ENCODE peak calls at places on chromosomes 13 and 19, in five cellular contexts. One of them, this sample, is unnamed.

GRCh38 chr13:73809561-73809960 is 324.6 kb downstream of the KLF12 start:
- DNase-seq in K562: no peak
- DNase-seq in GM12878: no peak
- DNase-seq in HepG2: no peak
- DNase-seq in H1: no peak
- DNase-seq in this sample: no peak

GRCh38 chr13:37144661-37145060 is 39.2 kb upstream of the CSNK1A1L start:
- DNase-seq in HepG2: no peak
- DNase-seq in H1: no peak
- DNase-seq in K562: no peak
- DNase-seq in GM12878: no peak
- DNase-seq in this sample: no peak

GRCh38 chr13:48231080-48231479 is 1.9 kb upstream of the ITM2B start:
- DNase-seq in HepG2: no peak
- DNase-seq in GM12878: no peak
- DNase-seq in K562: no peak
- DNase-seq in H1: no peak
- DNase-seq in this sample: no peak

GRCh38 chr19:35775298-35776101 is at the start of gene ARHGAP33:
- DNase-seq in HepG2: peak
- DNase-seq in H1: peak
- DNase-seq in K562: peak
- DNase-seq in GM12878: peak
- DNase-seq in this sample: peak

GRCh38 chr13:66562054-66562453 is 668.1 kb downstream of the PCDH9 start:
- DNase-seq in GM12878: no peak
- DNase-seq in H1: no peak
- DNase-seq in HepG2: no peak
- DNase-seq in K562: no peak
- DNase-seq in this sample: no peak

GRCh38 chr13:21240586-21240985 is 64.1 kb downstream of the MRPL57 start:
- DNase-seq in GM12878: no peak
- DNase-seq in HepG2: no peak
- DNase-seq in K562: no peak
- DNase-seq in H1: no peak
- DNase-seq in this sample: no peak

GRCh38 chr13:102800145-102801041 is 1.5 kb downstream of the BIVM start:
- DNase-seq in K562: peak
- DNase-seq in GM12878: no peak
- DNase-seq in HepG2: peak
- DNase-seq in H1: peak
- DNase-seq in this sample: peak

GRCh38 chr13:57631607-57632275 is at the start of gene PCDH17:
- DNase-seq in K562: no peak
- DNase-seq in GM12878: no peak
- DNase-seq in H1: peak
- DNase-seq in HepG2: no peak
- DNase-seq in this sample: no peak

GRCh38 chr13:51684076-51684475 is 99.8 kb downstream of the WDFY2 start:
- DNase-seq in H1: no peak
- DNase-seq in GM12878: no peak
- DNase-seq in K562: no peak
- DNase-seq in HepG2: no peak
- DNase-seq in this sample: no peak

GRCh38 chr19:56211718-56212117 is 9.6 kb downstream of the ZSCAN5C start:
- DNase-seq in H1: no peak
- DNase-seq in GM12878: no peak
- DNase-seq in K562: peak
- DNase-seq in HepG2: no peak
- DNase-seq in this sample: no peak

GRCh38 chr13:45849408-45849807 is 2.1 kb downstream of the SIAH3 start:
- DNase-seq in K562: no peak
- DNase-seq in GM12878: no peak
- DNase-seq in H1: no peak
- DNase-seq in HepG2: no peak
- DNase-seq in this sample: no peak

GRCh38 chr19:16078759-16079707 is 2.7 kb downstream of the TPM4 start:
- DNase-seq in H1: no peak
- DNase-seq in K562: peak
- DNase-seq in GM12878: peak
- DNase-seq in HepG2: peak
- DNase-seq in this sample: peak

GRCh38 chr19:47607564-47608073 is 1.3 kb upstream of the BICRA start:
- DNase-seq in HepG2: no peak
- DNase-seq in GM12878: no peak
- DNase-seq in H1: no peak
- DNase-seq in K562: no peak
- DNase-seq in this sample: no peak

GRCh38 chr13:25727776-25728175 is 324.0 kb downstream of the SHISA2 start:
- DNase-seq in GM12878: no peak
- DNase-seq in K562: no peak
- DNase-seq in HepG2: no peak
- DNase-seq in H1: no peak
- DNase-seq in this sample: no peak

GRCh38 chr19:7307590-7308218 is 13.5 kb upstream of the INSR start:
- DNase-seq in GM12878: no peak
- DNase-seq in H1: no peak
- DNase-seq in HepG2: no peak
- DNase-seq in K562: no peak
- DNase-seq in this sample: no peak

GRCh38 chr13:73138276-73138950 is 79.6 kb downstream of the KLF5 start:
- DNase-seq in HepG2: peak
- DNase-seq in K562: no peak
- DNase-seq in H1: no peak
- DNase-seq in GM12878: no peak
- DNase-seq in this sample: no peak

GRCh38 chr19:8585894-8586750 is 8.9 kb upstream of the MYO1F start:
- DNase-seq in H1: peak
- DNase-seq in GM12878: no peak
- DNase-seq in HepG2: peak
- DNase-seq in K562: peak
- DNase-seq in this sample: peak

GRCh38 chr13:36214163-36214921 is at the start of gene SOHLH2:
- DNase-seq in GM12878: no peak
- DNase-seq in HepG2: no peak
- DNase-seq in K562: peak
- DNase-seq in H1: no peak
- DNase-seq in this sample: no peak

GRCh38 chr13:43072394-43072793 is 49.0 kb downstream of the DNAJC15 start:
- DNase-seq in H1: no peak
- DNase-seq in HepG2: no peak
- DNase-seq in K562: no peak
- DNase-seq in GM12878: no peak
- DNase-seq in this sample: no peak

GRCh38 chr13:44755872-44756271 is 179.7 kb upstream of the TSC22D1 start:
- DNase-seq in HepG2: peak
- DNase-seq in H1: no peak
- DNase-seq in K562: no peak
- DNase-seq in GM12878: no peak
- DNase-seq in this sample: no peak

GRCh38 chr19:57110592-57111328 is 9.0 kb upstream of the USP29 start:
- DNase-seq in K562: no peak
- DNase-seq in H1: no peak
- DNase-seq in HepG2: no peak
- DNase-seq in GM12878: no peak
- DNase-seq in this sample: no peak

GRCh38 chr19:39115105-39115847 is 10.3 kb upstream of the PAK4 start:
- DNase-seq in HepG2: no peak
- DNase-seq in H1: no peak
- DNase-seq in GM12878: no peak
- DNase-seq in K562: no peak
- DNase-seq in this sample: no peak

GRCh38 chr13:97116754-97117153 is 105.4 kb upstream of the MBNL2 start:
- DNase-seq in HepG2: no peak
- DNase-seq in K562: no peak
- DNase-seq in H1: no peak
- DNase-seq in GM12878: no peak
- DNase-seq in this sample: no peak

GRCh38 chr19:44111910-44112463 is 1.2 kb upstream of the ZNF225 start:
- DNase-seq in K562: peak
- DNase-seq in HepG2: no peak
- DNase-seq in H1: peak
- DNase-seq in GM12878: no peak
- DNase-seq in this sample: no peak

GRCh38 chr13:44352671-44353070 is 21.0 kb upstream of the SERP2 start:
- DNase-seq in H1: no peak
- DNase-seq in HepG2: no peak
- DNase-seq in GM12878: no peak
- DNase-seq in K562: no peak
- DNase-seq in this sample: no peak

GRCh38 chr19:5292843-5293606 is 47.6 kb downstream of the PTPRS start:
- DNase-seq in HepG2: no peak
- DNase-seq in GM12878: no peak
- DNase-seq in H1: no peak
- DNase-seq in K562: peak
- DNase-seq in this sample: no peak

GRCh38 chr13:106036870-106037269 is 498.6 kb downstream of the EFNB2 start:
- DNase-seq in HepG2: no peak
- DNase-seq in GM12878: no peak
- DNase-seq in H1: peak
- DNase-seq in K562: no peak
- DNase-seq in this sample: peak

GRCh38 chr19:16889429-16889882 is 657 bp downstream of the F2RL3 start:
- DNase-seq in HepG2: no peak
- DNase-seq in H1: no peak
- DNase-seq in K562: peak
- DNase-seq in GM12878: no peak
- DNase-seq in this sample: no peak

GRCh38 chr19:43576479-43576878 is 878 bp downstream of the PINLYP start:
- DNase-seq in H1: no peak
- DNase-seq in K562: no peak
- DNase-seq in GM12878: no peak
- DNase-seq in HepG2: no peak
- DNase-seq in this sample: no peak

GRCh38 chr19:10115392-10116084 is 4.0 kb downstream of the P2RY11 start:
- DNase-seq in GM12878: no peak
- DNase-seq in HepG2: no peak
- DNase-seq in H1: no peak
- DNase-seq in K562: no peak
- DNase-seq in this sample: no peak

GRCh38 chr13:79245937-79246574 is 160.0 kb downstream of the RBM26 start:
- DNase-seq in K562: no peak
- DNase-seq in GM12878: peak
- DNase-seq in HepG2: no peak
- DNase-seq in H1: no peak
- DNase-seq in this sample: no peak

DNA sequence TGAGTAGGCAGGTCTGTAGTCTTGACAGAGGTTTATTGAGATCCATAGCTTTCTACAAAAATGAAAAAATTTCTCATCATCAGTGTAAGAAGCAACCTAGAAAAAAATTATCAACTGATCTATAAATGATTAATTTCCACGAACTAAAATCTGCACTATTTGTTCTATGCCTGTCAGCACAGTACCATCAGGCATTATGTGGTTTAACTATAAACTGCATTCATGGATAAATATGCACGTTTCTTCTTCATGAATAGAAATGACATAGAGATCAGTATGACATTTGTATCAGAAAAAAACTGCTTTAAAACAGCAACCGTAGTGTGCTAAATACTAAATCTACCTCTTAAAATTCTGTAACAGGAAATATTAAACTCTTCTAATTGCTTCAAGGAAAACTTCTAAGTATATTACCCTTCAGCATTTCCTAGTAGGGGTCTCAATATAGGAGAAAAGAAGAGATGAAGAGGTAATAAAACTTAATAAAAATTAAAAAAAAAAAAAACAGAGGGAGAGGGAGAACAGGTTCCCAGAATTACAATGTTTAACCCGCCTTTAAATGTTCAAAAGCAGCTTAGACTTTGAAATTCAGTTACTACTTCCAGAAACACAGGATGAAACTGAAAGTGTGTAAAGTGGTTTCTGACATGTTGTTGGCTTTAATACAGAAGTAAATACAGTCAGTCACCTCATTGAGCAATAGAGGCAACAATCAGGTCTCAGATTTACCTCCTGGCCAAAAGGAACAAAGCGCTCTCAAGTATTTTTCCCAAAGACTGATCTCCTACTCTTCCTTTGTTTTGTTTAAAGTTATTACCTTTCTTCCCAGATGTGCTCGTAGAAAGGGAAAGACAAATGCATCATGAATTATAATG is 144.4 kb downstream of the DIAPH3 start:
- DNase-seq in K562: no peak
- DNase-seq in GM12878: peak
- DNase-seq in HepG2: peak
- DNase-seq in H1: no peak
- DNase-seq in this sample: no peak
- TF ChIP-seq SRF in K562: no peak
- TF ChIP-seq SRF in GM12878: no peak
- TF ChIP-seq SRF in HepG2: no peak
- TF ChIP-seq SRF in H1: no peak
- TF ChIP-seq SRF in this sample: no peak

DNA sequence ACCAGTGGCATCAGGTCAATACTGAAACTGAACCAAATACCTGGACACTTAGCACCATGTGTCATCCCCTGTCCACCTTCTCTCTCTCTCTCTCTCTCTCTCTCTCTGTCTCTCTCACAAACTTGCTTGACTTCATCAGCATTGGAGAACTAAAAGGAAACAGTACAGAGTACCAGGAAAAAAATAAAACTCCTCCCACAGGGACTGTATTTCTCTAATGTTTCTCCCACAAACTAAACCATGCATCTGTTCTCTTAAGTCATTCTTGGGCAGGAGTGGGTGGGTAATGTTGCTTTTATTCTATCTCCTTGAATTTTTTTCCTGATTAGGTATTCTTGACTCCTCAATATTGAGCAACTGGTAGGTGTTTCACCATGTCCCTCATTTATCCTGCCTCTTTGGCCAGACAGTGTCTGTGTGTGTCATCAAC is 112.9 kb upstream of the CACNA1A start:
- DNase-seq in H1: no peak
- DNase-seq in HepG2: no peak
- DNase-seq in GM12878: no peak
- DNase-seq in K562: no peak
- DNase-seq in this sample: no peak
- TF ChIP-seq SRF in H1: no peak
- TF ChIP-seq SRF in HepG2: no peak
- TF ChIP-seq SRF in GM12878: no peak
- TF ChIP-seq SRF in K562: no peak
- TF ChIP-seq SRF in this sample: no peak

DNA sequence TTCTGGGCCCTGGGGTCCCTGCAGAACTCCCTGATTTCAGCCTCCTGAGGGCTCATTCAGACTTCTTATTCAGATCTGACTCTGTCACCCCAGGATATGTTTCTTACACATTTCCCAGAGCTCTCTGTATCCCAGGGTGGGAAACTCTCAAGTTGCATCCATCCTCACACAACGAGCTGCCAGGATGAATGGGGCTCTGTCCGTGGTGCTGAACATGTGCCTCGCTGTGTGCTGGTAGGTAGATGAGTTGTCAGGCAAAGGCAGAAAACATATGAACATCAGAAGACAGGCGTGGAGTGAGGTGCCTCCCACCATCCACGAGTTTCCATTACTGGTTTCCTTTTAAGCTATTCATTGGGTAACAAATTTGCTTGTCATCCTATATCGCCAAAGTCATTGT is 11.4 kb upstream of the IGFL1 start:
- DNase-seq in GM12878: no peak
- DNase-seq in K562: peak
- DNase-seq in H1: peak
- DNase-seq in HepG2: peak
- DNase-seq in this sample: peak
- TF ChIP-seq SRF in GM12878: no peak
- TF ChIP-seq SRF in K562: no peak
- TF ChIP-seq SRF in H1: no peak
- TF ChIP-seq SRF in HepG2: no peak
- TF ChIP-seq SRF in this sample: no peak

GRCh38 chr19:11418518-11419506 is at the start of gene RGL3:
- DNase-seq in HepG2: no peak
- DNase-seq in H1: peak
- DNase-seq in K562: peak
- DNase-seq in GM12878: no peak
- DNase-seq in this sample: no peak
- TF ChIP-seq SRF in HepG2: no peak
- TF ChIP-seq SRF in H1: no peak
- TF ChIP-seq SRF in K562: no peak
- TF ChIP-seq SRF in GM12878: no peak
- TF ChIP-seq SRF in this sample: no peak

This sample was measured in HCT116.